ENCODE peak calls at places on chromosomes 1 and 21, in nine cellular contexts. Q is activated CD4-positive, CD25-positive, alpha-beta regulatory T cell treated with anti-CD3 and anti-CD28 coated beads, Interleukin-2, amount 50 U/mL, for 16 hours; E is EH; K is immature natural killer cell; A is KBM-7; U is GM23338; C is KG1; G is activated naive CD8-positive, alpha-beta T cell treated with anti-CD3 and anti-CD28 coated beads for 36 hours; L is IMR-90. I is an unnamed sample.

GRCh38 chr1:155623357-155623756 is 13.3 kb downstream of the MSTO1 start:
- DNase-seq in L (no peak), G (no peak), C (no peak), K (no peak), Q (no peak), E (no peak), U (no peak), A (no peak), I (no peak)

GRCh38 chr1:24720152-24720551 is 25.1 kb upstream of the CLIC4 start:
- DNase-seq in C (no peak), U (no peak), K (no peak), Q (no peak), G (no peak), L (peak), E (peak), A (no peak), I (peak)

GRCh38 chr1:41540886-41541591 is 56.6 kb upstream of the EDN2 start:
- DNase-seq in U (no peak), G (no peak), L (peak), C (no peak), E (peak), A (peak), Q (no peak), K (no peak), I (peak)

GRCh38 chr1:178724386-178724733 is 684 bp upstream of the RALGPS2 start:
- DNase-seq in K (no peak), Q (no peak), C (no peak), L (no peak), U (peak), A (no peak), E (no peak), G (no peak), I (no peak)

GRCh38 chr1:208170252-208170651 is 73.9 kb downstream of the PLXNA2 start:
- DNase-seq in C (no peak), L (no peak), U (no peak), K (no peak), E (no peak), Q (no peak), G (no peak), A (peak), I (no peak)

GRCh38 chr1:58155418-58156123 is 391.0 kb downstream of the OMA1 start:
- DNase-seq in G (no peak), C (no peak), K (no peak), L (no peak), Q (no peak), A (peak), U (peak), E (peak), I (no peak)

GRCh38 chr21:35359076-35359475 is 310.0 kb upstream of the RUNX1 start:
- DNase-seq in E (no peak), C (no peak), U (no peak), G (no peak), K (no peak), L (no peak), Q (no peak), A (no peak), I (no peak)

GRCh38 chr1:97814121-97814520 is 106.7 kb downstream of the DPYD start:
- DNase-seq in E (peak), Q (no peak), L (peak), A (no peak), G (no peak), U (no peak), K (no peak), C (no peak), I (no peak)

GRCh38 chr1:150309758-150310495 is 11.4 kb upstream of the PRPF3 start:
- DNase-seq in E (no peak), U (no peak), A (no peak), Q (no peak), C (no peak), L (no peak), K (no peak), G (no peak), I (no peak)

GRCh38 chr1:150995896-150996295 is 10.8 kb downstream of the MINDY1 start:
- DNase-seq in Q (no peak), C (no peak), L (no peak), U (peak), K (peak), A (no peak), G (no peak), E (peak), I (peak)

GRCh38 chr1:153397056-153397923 is 6.4 kb upstream of the S100A8 start:
- DNase-seq in G (no peak), K (no peak), E (no peak), U (no peak), L (no peak), C (no peak), Q (no peak), A (no peak), I (no peak)

GRCh38 chr1:37622131-37622530 is 12.6 kb downstream of the RSPO1 start:
- DNase-seq in E (no peak), L (no peak), Q (no peak), U (peak), C (no peak), G (no peak), A (no peak), K (no peak), I (no peak)

GRCh38 chr1:204463125-204464060 is 31.2 kb downstream of the PIK3C2B start:
- DNase-seq in U (no peak), L (no peak), K (no peak), C (no peak), A (peak), E (no peak), Q (no peak), G (no peak), I (peak)

GRCh38 chr1:67230539-67230938 is 64.3 kb downstream of the IL23R start:
- DNase-seq in C (no peak), U (no peak), L (no peak), Q (no peak), A (no peak), E (no peak), G (no peak), K (no peak), I (no peak)

GRCh38 chr1:117672756-117673155 is 66.9 kb downstream of the TENT5C start:
- DNase-seq in C (no peak), E (no peak), K (no peak), Q (no peak), G (no peak), L (no peak), A (no peak), U (no peak), I (no peak)

GRCh38 chr1:198833706-198834497 is 195.1 kb downstream of the PTPRC start:
- DNase-seq in K (no peak), C (no peak), Q (no peak), U (no peak), L (no peak), A (no peak), G (no peak), E (no peak), I (no peak)

GRCh38 chr1:159798893-159799292 is 3.3 kb upstream of the FCRL6 start:
- DNase-seq in L (peak), G (no peak), C (peak), Q (no peak), A (peak), U (peak), K (peak), E (peak), I (peak)

GRCh38 chr1:6489383-6489765 is 2.1 kb downstream of the PLEKHG5 start:
- DNase-seq in G (no peak), L (no peak), K (no peak), U (no peak), A (no peak), C (no peak), E (no peak), Q (no peak), I (no peak)

GRCh38 chr1:7070389-7071029 is 285.3 kb downstream of the CAMTA1 start:
- DNase-seq in A (peak), U (peak), L (peak), Q (peak), E (peak), G (peak), C (peak), K (peak), I (peak)

GRCh38 chr1:207791290-207791689 is 39.4 kb downstream of the CD46 start:
- DNase-seq in K (no peak), C (no peak), U (no peak), G (no peak), A (no peak), L (no peak), Q (no peak), E (no peak), I (no peak)

GRCh38 chr1:168734946-168735345 is 5.9 kb upstream of the DPT start:
- DNase-seq in E (no peak), Q (no peak), U (no peak), K (no peak), A (no peak), G (no peak), L (no peak), C (no peak), I (no peak)

GRCh38 chr1:220426989-220427388 is 100.9 kb upstream of the MARK1 start:
- DNase-seq in C (no peak), K (no peak), U (no peak), E (no peak), Q (no peak), L (no peak), A (no peak), G (no peak), I (no peak)

GRCh38 chr1:226633541-226634155 is 85.1 kb downstream of the STUM start:
- DNase-seq in C (no peak), U (no peak), A (no peak), K (no peak), G (no peak), E (no peak), Q (no peak), L (no peak), I (no peak)

GRCh38 chr1:109265016-109265415 is 15.7 kb downstream of the CELSR2 start:
- DNase-seq in Q (no peak), G (no peak), L (no peak), C (no peak), K (no peak), A (no peak), E (no peak), U (no peak), I (no peak)

GRCh38 chr1:173297798-173298391 is 90.8 kb upstream of the TNFSF4 start:
- DNase-seq in K (no peak), Q (no peak), U (no peak), A (no peak), C (no peak), E (no peak), L (no peak), G (peak), I (peak)

GRCh38 chr21:37380349-37381323 is 14.1 kb downstream of the DYRK1A start:
- DNase-seq in C (no peak), Q (no peak), K (no peak), E (no peak), L (no peak), U (peak), A (no peak), G (no peak), I (no peak)

GRCh38 chr1:113036639-113037321 is 36.2 kb upstream of the LRIG2 start:
- DNase-seq in L (no peak), U (no peak), K (no peak), C (no peak), A (no peak), Q (no peak), E (peak), G (no peak), I (no peak)

GRCh38 chr1:160838876-160839275 is 23.8 kb downstream of the CD244 start:
- DNase-seq in A (no peak), K (peak), Q (no peak), L (no peak), U (no peak), C (no peak), E (no peak), G (peak), I (no peak)

GRCh38 chr1:50424045-50424939 is 1.0 kb upstream of the DMRTA2 start:
- DNase-seq in E (peak), A (peak), U (peak), Q (no peak), K (no peak), L (no peak), C (no peak), G (no peak), I (no peak)

GRCh38 chr1:10867138-10867721 is 70.8 kb upstream of the CASZ1 start:
- DNase-seq in U (peak), E (peak), L (peak), Q (peak), G (peak), A (peak), K (peak), C (no peak), I (peak)

GRCh38 chr1:151653397-151653796 is 41.5 kb downstream of the SNX27 start:
- DNase-seq in L (peak), K (no peak), G (no peak), U (no peak), Q (no peak), C (no peak), E (peak), A (peak), I (peak)

GRCh38 chr1:18041107-18041506 is 66.5 kb upstream of the IGSF21 start:
- DNase-seq in K (no peak), G (no peak), C (no peak), A (peak), Q (no peak), L (no peak), U (no peak), E (no peak), I (no peak)

GRCh38 chr1:108708726-108709660 is 3.7 kb upstream of the FNDC7 start:
- DNase-seq in A (peak), Q (peak), G (peak), E (no peak), K (peak), C (no peak), L (no peak), U (peak), I (no peak)

GRCh38 chr1:171467626-171468025 is 17.7 kb upstream of the PRRC2C start:
- DNase-seq in K (no peak), E (no peak), Q (no peak), U (no peak), C (no peak), L (no peak), A (no peak), G (no peak), I (no peak)

GRCh38 chr1:28602536-28603439 is 10.7 kb downstream of the RAB42 start:
- DNase-seq in K (peak), U (peak), A (peak), Q (no peak), G (no peak), L (peak), C (no peak), E (peak), I (peak)

GRCh38 chr1:40665335-40666171 is at the start of gene RIMS3:
- DNase-seq in E (peak), K (peak), G (peak), A (peak), L (peak), U (peak), Q (peak), C (peak), I (peak)

I was measured in fibroblast of villous mesenchyme.